ENCODE peak calls at places on chromosomes 4 and X, in six cellular contexts. T, B, M, L, H and Q are unnamed samples. For H3K4me1, the result is how much of the 10 kb centered on the place peaks cover.

GRCh38 chrX:46757593-46757992 is 1.3 kb downstream of the SLC9A7 start:
- DNase-seq in T (no peak), M (no peak), H (no peak), L (peak), B (no peak), Q (no peak)

GRCh38 chr4:141275834-141276233 is 55.1 kb downstream of the ZNF330 start:
- DNase-seq in B (no peak), H (no peak), M (no peak), T (no peak), L (no peak), Q (no peak)

GRCh38 chr4:123412700-123413512 is 16.3 kb downstream of the SPRY1 start:
- DNase-seq in B (no peak), L (no peak), T (no peak), M (no peak), H (no peak), Q (no peak)

GRCh38 chrX:9966775-9967408 is at the start of gene CLDN34:
- DNase-seq in T (no peak), M (no peak), B (no peak), H (no peak), L (no peak), Q (no peak)

GRCh38 chr4:101067383-101067782 is 279.9 kb downstream of the PPP3CA start:
- DNase-seq in T (no peak), L (no peak), B (no peak), M (no peak), H (no peak), Q (no peak)

GRCh38 chr4:76277667-76278066 is 26.1 kb downstream of the FAM47E start:
- DNase-seq in B (no peak), L (no peak), M (no peak), H (no peak), T (no peak), Q (no peak)

GRCh38 chr4:55386073-55386472 is 9.7 kb upstream of the TMEM165 start:
- DNase-seq in M (no peak), T (no peak), L (peak), B (no peak), H (no peak), Q (no peak)

GRCh38 chr4:89289312-89289711 is 18.3 kb downstream of the GPRIN3 start:
- DNase-seq in H (no peak), L (no peak), T (no peak), M (no peak), B (no peak), Q (no peak)

GRCh38 chr4:78220283-78220682 is 163.2 kb downstream of the FRAS1 start:
- DNase-seq in M (no peak), L (peak), B (no peak), H (no peak), T (no peak), Q (no peak)

GRCh38 chr4:98484031-98484430 is 174.4 kb downstream of the TSPAN5 start:
- DNase-seq in M (no peak), B (no peak), T (no peak), H (no peak), L (peak), Q (no peak)

GRCh38 chrX:107763647-107764046 is 11.9 kb downstream of the TSC22D3 start:
- DNase-seq in H (no peak), B (no peak), L (no peak), T (no peak), M (no peak), Q (no peak)

GRCh38 chr4:7207791-7208231 is 15.5 kb downstream of the SORCS2 start:
- DNase-seq in L (no peak), H (no peak), T (no peak), B (no peak), M (no peak), Q (no peak)

GRCh38 chr4:47612116-47613023 is 127.3 kb downstream of the ATP10D start:
- DNase-seq in M (no peak), B (no peak), T (no peak), L (peak), H (no peak), Q (no peak)

GRCh38 chr4:180058731-180059215 is 2184.4 kb upstream of the TENM3 start:
- DNase-seq in B (peak), T (peak), L (peak), M (peak), H (peak), Q (peak)

GRCh38 chr4:174714393-174715211 is 114.4 kb downstream of the GLRA3 start:
- DNase-seq in H (no peak), L (peak), M (peak), B (no peak), T (no peak), Q (peak)

GRCh38 chrX:36348509-36348908 is 429.0 kb downstream of the CFAP47 start:
- DNase-seq in T (no peak), B (no peak), M (no peak), H (no peak), L (no peak), Q (no peak)

GRCh38 chr4:82797048-82797590 is 1.5 kb downstream of the SCD5 start:
- DNase-seq in H (no peak), B (no peak), T (no peak), L (peak), M (no peak), Q (peak)

GRCh38 chrX:53071604-53072417 is 10.4 kb upstream of the TSPYL2 start:
- DNase-seq in M (peak), H (peak), T (peak), B (no peak), L (peak), Q (peak)

GRCh38 chr4:7756561-7757355 is 182.9 kb downstream of the AFAP1 start:
- DNase-seq in B (no peak), M (no peak), T (peak), H (no peak), L (peak), Q (no peak)

GRCh38 chrX:68599256-68600152 is 48.0 kb upstream of the STARD8 start:
- DNase-seq in H (no peak), B (no peak), M (no peak), L (no peak), T (no peak), Q (peak)

GRCh38 chr4:157739237-157739636 is 433.6 kb downstream of the GASK1B start:
- DNase-seq in T (no peak), L (peak), M (no peak), H (no peak), B (no peak), Q (no peak)

GRCh38 chr4:156388826-156389225 is 435.2 kb upstream of the CTSO start:
- DNase-seq in L (no peak), T (no peak), M (no peak), B (no peak), H (no peak), Q (no peak)

GRCh38 chrX:70554523-70554922 is 109.9 kb downstream of the DLG3 start:
- DNase-seq in M (no peak), L (no peak), T (no peak), H (no peak), B (no peak), Q (no peak)

GRCh38 chr4:149552601-149553000 is 263.0 kb downstream of the IQCM start:
- DNase-seq in B (no peak), M (no peak), L (no peak), H (no peak), T (no peak), Q (no peak)

GRCh38 chr4:189988892-189989431 is 38.1 kb downstream of the FRG2 start:
- DNase-seq in T (no peak), L (no peak), M (no peak), H (no peak), B (no peak), Q (no peak)

GRCh38 chr4:22614114-22614513 is 78.6 kb upstream of the GBA3 start:
- DNase-seq in L (no peak), M (no peak), H (no peak), T (no peak), B (no peak), Q (no peak)

GRCh38 chrX:107825698-107826285 is at the start of gene MID2:
- DNase-seq in B (peak), H (peak), T (peak), L (peak), M (peak), Q (peak)

GRCh38 chrX:3690140-3690539 is 23.3 kb downstream of the PRKX start:
- DNase-seq in B (no peak), T (no peak), H (no peak), L (no peak), M (no peak), Q (no peak)

GRCh38 chr4:7313361-7313811 is 121.0 kb downstream of the SORCS2 start:
- DNase-seq in L (no peak), H (peak), T (no peak), M (no peak), B (no peak), Q (no peak)

GRCh38 chr4:169383724-169384123 is 113.0 kb upstream of the SH3RF1 start:
- DNase-seq in B (no peak), H (no peak), M (no peak), L (peak), T (no peak), Q (no peak)

GRCh38 chr4:53098681-53099121 is 236.6 kb downstream of the RASL11B start:
- DNase-seq in T (no peak), L (peak), H (no peak), B (no peak), M (no peak), Q (no peak)

GRCh38 chr4:173696551-173696950 is 166.5 kb upstream of the HAND2 start:
- DNase-seq in L (no peak), M (no peak), B (no peak), H (no peak), T (no peak), Q (no peak)

GRCh38 chrX:150759568-150760416 is 66.6 kb downstream of the MTMR1 start:
- DNase-seq in B (no peak), T (no peak), H (no peak), L (no peak), M (peak), Q (no peak)

GRCh38 chrX:71365356-71365875 is 741 bp upstream of the TAF1 start:
- DNase-seq in L (no peak), H (no peak), B (no peak), M (no peak), T (no peak), Q (no peak)

GRCh38 chrX:9498236-9498635 is 33.4 kb downstream of the TBL1X start:
- DNase-seq in T (no peak), B (no peak), H (no peak), M (no peak), L (no peak), Q (peak)

GRCh38 chrX:133374874-133375387 is 40.4 kb downstream of the GPC4 start:
- DNase-seq in M (no peak), H (no peak), T (no peak), B (no peak), L (no peak), Q (no peak)

GRCh38 chrX:17564689-17565409 is 172.4 kb upstream of the SCML1 start:
- DNase-seq in M (no peak), T (no peak), B (no peak), L (peak), H (peak), Q (no peak)

GRCh38 chrX:23612846-23613245 is 54.4 kb upstream of the PRDX4 start:
- DNase-seq in L (no peak), H (no peak), M (no peak), B (no peak), T (no peak), Q (no peak)
- H3K4me1 ChIP-seq in L (under half), H (under half), M (under half), B (under half), T (under half), Q (under half)

GRCh38 chrX:1029494-1029893 is 183.0 kb downstream of the CRLF2 start:
- DNase-seq in H (no peak), L (no peak), B (no peak), M (no peak), T (no peak), Q (no peak)

GRCh38 chrX:1027680-1028079 is 184.8 kb downstream of the CRLF2 start:
- DNase-seq in L (no peak), T (no peak), H (no peak), M (no peak), B (no peak), Q (no peak)

GRCh38 chrX:1027133-1027532 is 185.3 kb downstream of the CRLF2 start:
- DNase-seq in B (no peak), M (no peak), L (no peak), T (peak), H (no peak), Q (no peak)

GRCh38 chrX:1025413-1025812 is 187.0 kb downstream of the CRLF2 start:
- DNase-seq in M (no peak), H (no peak), B (no peak), L (no peak), T (peak), Q (no peak)

GRCh38 chrX:1026263-1027015 is 186.0 kb downstream of the CRLF2 start:
- DNase-seq in H (no peak), M (no peak), T (no peak), B (no peak), L (no peak), Q (no peak)
- H3K4me3 ChIP-seq in H (no peak), M (no peak), T (no peak), B (no peak), L (no peak), Q (no peak)

GRCh38 chrX:40088299-40088625 is 9.5 kb downstream of the BCOR start:
- DNase-seq in L (no peak), B (no peak), M (no peak), T (no peak), H (no peak), Q (no peak)
- H3K4me1 ChIP-seq in L (under half), B (under half), M (under half), T (half or more), H (under half), Q (under half)

GRCh38 chr4:113987382-113987930 is 8.0 kb upstream of the ARSJ start:
- DNase-seq in M (no peak), L (no peak), B (no peak), T (no peak), H (no peak), Q (no peak)
- H3K4me3 ChIP-seq in M (no peak), L (no peak), B (no peak), T (no peak), H (no peak), Q (no peak)

DNA sequence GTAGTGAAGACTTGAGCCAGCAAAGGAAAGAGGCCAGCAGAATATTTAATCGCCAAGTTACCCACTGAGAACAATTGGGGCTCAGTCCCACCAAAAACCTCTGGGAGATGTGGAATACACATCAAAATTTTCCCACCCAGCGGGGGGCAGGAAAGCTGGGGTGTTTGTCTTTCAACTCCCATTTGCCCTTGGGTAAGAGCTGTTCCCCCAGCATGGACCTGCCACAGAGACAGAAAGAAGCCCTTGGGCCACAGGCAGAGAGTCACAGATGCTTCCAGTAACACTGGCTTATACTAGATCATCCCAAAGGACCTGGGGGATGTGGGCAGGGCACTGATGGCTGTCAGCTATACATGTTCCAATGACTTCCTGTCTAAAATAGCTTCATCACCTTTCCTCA is 18.9 kb upstream of the FBXW7 start:
- DNase-seq in B (no peak), M (no peak), H (no peak), L (no peak), T (no peak), Q (no peak)
- H3K4me1 ChIP-seq in B (under half), M (under half), H (under half), L (under half), T (under half), Q (under half)

GRCh38 chr4:2484993-2485392 is 16.1 kb downstream of the RNF4 start:
- DNase-seq in M (peak), T (peak), B (peak), H (peak), L (no peak), Q (no peak)
- H3K4me3 ChIP-seq in M (peak), T (no peak), B (no peak), H (no peak), L (no peak), Q (no peak)

GRCh38 chr4:185566972-185567749 is 31.9 kb upstream of the PDLIM3 start:
- DNase-seq in B (no peak), M (no peak), T (no peak), L (no peak), H (no peak), Q (peak)
- H3K4me1 ChIP-seq in B (under half), M (under half), T (under half), L (under half), H (half or more), Q (under half)

DNA sequence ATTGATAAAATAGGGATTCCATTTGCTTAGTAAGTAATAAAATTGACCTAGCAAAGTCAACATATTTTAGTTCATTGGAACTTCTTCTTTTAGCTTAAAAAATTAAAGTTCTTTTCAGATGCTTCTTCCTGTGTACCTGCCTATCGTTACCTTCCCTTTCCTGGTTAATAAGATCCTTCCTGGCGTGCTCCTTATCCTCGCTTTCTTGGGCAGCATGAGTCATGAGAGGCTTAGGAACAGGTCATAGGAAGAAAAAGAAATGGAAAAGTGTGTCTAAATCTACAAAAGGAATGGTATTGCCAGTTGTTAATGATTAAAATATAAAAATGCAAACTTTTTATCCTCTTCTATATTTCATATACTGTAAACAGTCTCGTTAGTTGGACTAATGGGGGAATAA is 170.3 kb downstream of the DCTD start:
- DNase-seq in T (no peak), B (no peak), M (no peak), H (no peak), L (no peak), Q (no peak)
- H3K4me3 ChIP-seq in T (no peak), B (no peak), M (no peak), H (no peak), L (no peak), Q (no peak)

GRCh38 chr4:105116616-105117319 is 29.9 kb upstream of the TET2 start:
- DNase-seq in H (no peak), B (no peak), M (no peak), T (no peak), L (no peak), Q (no peak)

GRCh38 chr4:105112274-105112673 is 34.4 kb upstream of the TET2 start:
- DNase-seq in L (no peak), H (no peak), T (no peak), M (no peak), B (no peak), Q (no peak)

GRCh38 chr4:105113800-105114199 is 32.9 kb upstream of the TET2 start:
- DNase-seq in L (peak), H (no peak), B (no peak), T (no peak), M (no peak), Q (no peak)
- H3K4me1 ChIP-seq in L (under half), H (under half), B (under half), T (under half), M (under half), Q (under half)

DNA sequence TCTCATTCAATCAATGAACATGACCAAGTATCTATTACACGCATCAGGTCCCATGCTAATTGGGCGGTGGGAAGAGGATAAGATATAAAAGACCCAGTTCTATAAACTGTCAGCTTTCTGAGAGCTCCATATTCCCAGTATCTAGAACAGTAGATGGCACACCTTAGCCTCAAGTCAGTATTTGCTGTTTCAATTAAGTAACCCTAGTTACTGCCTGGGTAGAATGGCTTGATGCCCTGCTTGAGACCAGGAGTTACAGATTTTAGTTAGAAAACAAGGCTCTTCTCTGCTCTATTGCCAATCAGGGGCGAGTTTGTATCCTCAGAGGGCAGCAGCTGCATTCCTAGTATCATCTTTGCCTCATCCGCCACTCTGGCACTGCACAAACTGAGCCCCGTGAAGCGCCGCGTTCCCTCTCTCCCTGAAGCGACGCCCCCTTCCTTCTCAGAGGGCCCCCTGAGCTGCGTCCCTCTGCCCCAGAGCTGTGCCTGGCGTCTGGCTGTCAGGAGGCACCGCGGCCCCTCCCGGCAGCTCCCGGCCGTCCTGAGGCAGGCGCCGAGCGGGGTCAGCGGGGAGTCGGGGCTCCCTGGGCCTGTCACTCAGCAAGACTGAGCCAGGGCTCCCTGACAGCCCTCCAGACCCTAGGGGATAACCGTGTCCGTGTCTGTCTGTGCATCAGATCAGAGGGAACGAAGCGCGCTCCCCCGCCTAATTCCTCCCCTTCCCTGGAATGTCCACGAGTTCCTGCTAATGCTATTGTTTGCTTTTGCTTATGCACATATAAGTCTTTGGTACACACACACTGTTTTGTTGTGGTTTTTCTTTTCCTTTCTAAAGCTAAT is 212.4 kb upstream of the TTC29 start:
- DNase-seq in T (peak), B (peak), H (peak), M (no peak), L (no peak), Q (peak)
- H3K4me3 ChIP-seq in T (peak), B (peak), H (peak), M (peak), L (peak), Q (peak)